ENCODE peak calls at places on chromosomes 3 and 15, in nine cellular contexts. One of them, this sample, is unnamed.

GRCh38 chr15:60396560-60396963 is 1.2 kb downstream of the ANXA2 start:
- DNase-seq in LoVo: peak
- DNase-seq in ELF-1: peak
- DNase-seq in retina: no peak
- DNase-seq in activated CD8-positive, alpha-beta memory T cell treated with anti-CD3 and anti-CD28 coated beads for 48 hours: no peak
- DNase-seq in foreskin fibroblast: no peak
- DNase-seq in cardiac muscle cell: no peak
- DNase-seq in OCI-LY7: no peak
- DNase-seq in NCI-H748 treated with DMSO at 0.1 percent for 48 hours: no peak
- DNase-seq in this sample: no peak

GRCh38 chr3:146277953-146278631 is 27.2 kb upstream of the PLSCR4 start:
- DNase-seq in LoVo: no peak
- DNase-seq in ELF-1: no peak
- DNase-seq in retina: no peak
- DNase-seq in activated CD8-positive, alpha-beta memory T cell treated with anti-CD3 and anti-CD28 coated beads for 48 hours: no peak
- DNase-seq in foreskin fibroblast: peak
- DNase-seq in cardiac muscle cell: peak
- DNase-seq in OCI-LY7: no peak
- DNase-seq in NCI-H748 treated with DMSO at 0.1 percent for 48 hours: no peak
- DNase-seq in this sample: no peak

GRCh38 chr15:74653426-74654082 is 37.9 kb downstream of the CLK3 start:
- DNase-seq in LoVo: peak
- DNase-seq in ELF-1: no peak
- DNase-seq in retina: no peak
- DNase-seq in activated CD8-positive, alpha-beta memory T cell treated with anti-CD3 and anti-CD28 coated beads for 48 hours: no peak
- DNase-seq in foreskin fibroblast: peak
- DNase-seq in cardiac muscle cell: peak
- DNase-seq in OCI-LY7: peak
- DNase-seq in NCI-H748 treated with DMSO at 0.1 percent for 48 hours: no peak
- DNase-seq in this sample: no peak

GRCh38 chr3:129445472-129445871 is 5.4 kb downstream of the IFT122 start:
- DNase-seq in LoVo: no peak
- DNase-seq in ELF-1: no peak
- DNase-seq in retina: no peak
- DNase-seq in activated CD8-positive, alpha-beta memory T cell treated with anti-CD3 and anti-CD28 coated beads for 48 hours: no peak
- DNase-seq in foreskin fibroblast: no peak
- DNase-seq in cardiac muscle cell: no peak
- DNase-seq in OCI-LY7: no peak
- DNase-seq in NCI-H748 treated with DMSO at 0.1 percent for 48 hours: no peak
- DNase-seq in this sample: no peak

GRCh38 chr15:88658070-88658965 is 19.5 kb downstream of the ISG20 start:
- DNase-seq in LoVo: no peak
- DNase-seq in ELF-1: no peak
- DNase-seq in retina: no peak
- DNase-seq in activated CD8-positive, alpha-beta memory T cell treated with anti-CD3 and anti-CD28 coated beads for 48 hours: no peak
- DNase-seq in foreskin fibroblast: no peak
- DNase-seq in cardiac muscle cell: no peak
- DNase-seq in OCI-LY7: no peak
- DNase-seq in NCI-H748 treated with DMSO at 0.1 percent for 48 hours: no peak
- DNase-seq in this sample: no peak

GRCh38 chr3:12229144-12229871 is 59.6 kb upstream of the PPARG start:
- DNase-seq in LoVo: no peak
- DNase-seq in ELF-1: peak
- DNase-seq in retina: no peak
- DNase-seq in activated CD8-positive, alpha-beta memory T cell treated with anti-CD3 and anti-CD28 coated beads for 48 hours: no peak
- DNase-seq in foreskin fibroblast: no peak
- DNase-seq in cardiac muscle cell: peak
- DNase-seq in OCI-LY7: no peak
- DNase-seq in NCI-H748 treated with DMSO at 0.1 percent for 48 hours: peak
- DNase-seq in this sample: no peak

GRCh38 chr3:118927449-118927848 is 107.2 kb downstream of the IGSF11 start:
- DNase-seq in LoVo: no peak
- DNase-seq in ELF-1: no peak
- DNase-seq in retina: no peak
- DNase-seq in activated CD8-positive, alpha-beta memory T cell treated with anti-CD3 and anti-CD28 coated beads for 48 hours: no peak
- DNase-seq in foreskin fibroblast: no peak
- DNase-seq in cardiac muscle cell: no peak
- DNase-seq in OCI-LY7: no peak
- DNase-seq in NCI-H748 treated with DMSO at 0.1 percent for 48 hours: no peak
- DNase-seq in this sample: no peak

GRCh38 chr15:69080203-69080957 is 65.9 kb downstream of the NOX5 start:
- DNase-seq in LoVo: no peak
- DNase-seq in ELF-1: peak
- DNase-seq in retina: no peak
- DNase-seq in activated CD8-positive, alpha-beta memory T cell treated with anti-CD3 and anti-CD28 coated beads for 48 hours: no peak
- DNase-seq in foreskin fibroblast: no peak
- DNase-seq in cardiac muscle cell: peak
- DNase-seq in OCI-LY7: no peak
- DNase-seq in NCI-H748 treated with DMSO at 0.1 percent for 48 hours: no peak
- DNase-seq in this sample: no peak

GRCh38 chr15:89125038-89125826 is 37.0 kb downstream of the ABHD2 start:
- DNase-seq in LoVo: no peak
- DNase-seq in ELF-1: no peak
- DNase-seq in retina: no peak
- DNase-seq in activated CD8-positive, alpha-beta memory T cell treated with anti-CD3 and anti-CD28 coated beads for 48 hours: no peak
- DNase-seq in foreskin fibroblast: no peak
- DNase-seq in cardiac muscle cell: no peak
- DNase-seq in OCI-LY7: no peak
- DNase-seq in NCI-H748 treated with DMSO at 0.1 percent for 48 hours: no peak
- DNase-seq in this sample: no peak

GRCh38 chr15:65211157-65211982 is at the start of gene CILP:
- DNase-seq in LoVo: no peak
- DNase-seq in ELF-1: peak
- DNase-seq in retina: no peak
- DNase-seq in activated CD8-positive, alpha-beta memory T cell treated with anti-CD3 and anti-CD28 coated beads for 48 hours: no peak
- DNase-seq in foreskin fibroblast: peak
- DNase-seq in cardiac muscle cell: peak
- DNase-seq in OCI-LY7: no peak
- DNase-seq in NCI-H748 treated with DMSO at 0.1 percent for 48 hours: no peak
- DNase-seq in this sample: no peak

GRCh38 chr3:126340943-126341754 is 16.1 kb downstream of the KLF15 start:
- DNase-seq in LoVo: no peak
- DNase-seq in ELF-1: no peak
- DNase-seq in retina: no peak
- DNase-seq in activated CD8-positive, alpha-beta memory T cell treated with anti-CD3 and anti-CD28 coated beads for 48 hours: no peak
- DNase-seq in foreskin fibroblast: no peak
- DNase-seq in cardiac muscle cell: no peak
- DNase-seq in OCI-LY7: no peak
- DNase-seq in NCI-H748 treated with DMSO at 0.1 percent for 48 hours: no peak
- DNase-seq in this sample: no peak

GRCh38 chr3:123749716-123750115 is 134.4 kb downstream of the MYLK start:
- DNase-seq in LoVo: no peak
- DNase-seq in ELF-1: no peak
- DNase-seq in retina: no peak
- DNase-seq in activated CD8-positive, alpha-beta memory T cell treated with anti-CD3 and anti-CD28 coated beads for 48 hours: no peak
- DNase-seq in foreskin fibroblast: peak
- DNase-seq in cardiac muscle cell: peak
- DNase-seq in OCI-LY7: no peak
- DNase-seq in NCI-H748 treated with DMSO at 0.1 percent for 48 hours: no peak
- DNase-seq in this sample: no peak

GRCh38 chr3:172595648-172596393 is 72.6 kb upstream of the TNFSF10 start:
- DNase-seq in LoVo: peak
- DNase-seq in ELF-1: peak
- DNase-seq in retina: no peak
- DNase-seq in activated CD8-positive, alpha-beta memory T cell treated with anti-CD3 and anti-CD28 coated beads for 48 hours: no peak
- DNase-seq in foreskin fibroblast: no peak
- DNase-seq in cardiac muscle cell: peak
- DNase-seq in OCI-LY7: peak
- DNase-seq in NCI-H748 treated with DMSO at 0.1 percent for 48 hours: peak
- DNase-seq in this sample: peak

GRCh38 chr15:27623560-27624305 is 475.4 kb downstream of the OCA2 start:
- DNase-seq in LoVo: no peak
- DNase-seq in ELF-1: no peak
- DNase-seq in retina: no peak
- DNase-seq in activated CD8-positive, alpha-beta memory T cell treated with anti-CD3 and anti-CD28 coated beads for 48 hours: no peak
- DNase-seq in foreskin fibroblast: no peak
- DNase-seq in cardiac muscle cell: no peak
- DNase-seq in OCI-LY7: peak
- DNase-seq in NCI-H748 treated with DMSO at 0.1 percent for 48 hours: no peak
- DNase-seq in this sample: no peak

GRCh38 chr3:13667330-13667729 is 118.4 kb downstream of the FBLN2 start:
- DNase-seq in LoVo: no peak
- DNase-seq in ELF-1: no peak
- DNase-seq in retina: no peak
- DNase-seq in activated CD8-positive, alpha-beta memory T cell treated with anti-CD3 and anti-CD28 coated beads for 48 hours: no peak
- DNase-seq in foreskin fibroblast: no peak
- DNase-seq in cardiac muscle cell: no peak
- DNase-seq in OCI-LY7: no peak
- DNase-seq in NCI-H748 treated with DMSO at 0.1 percent for 48 hours: no peak
- DNase-seq in this sample: no peak

GRCh38 chr3:71584216-71585061 is 911 bp upstream of the FOXP1 start:
- DNase-seq in LoVo: peak
- DNase-seq in ELF-1: peak
- DNase-seq in retina: peak
- DNase-seq in activated CD8-positive, alpha-beta memory T cell treated with anti-CD3 and anti-CD28 coated beads for 48 hours: peak
- DNase-seq in foreskin fibroblast: no peak
- DNase-seq in cardiac muscle cell: peak
- DNase-seq in OCI-LY7: peak
- DNase-seq in NCI-H748 treated with DMSO at 0.1 percent for 48 hours: peak
- DNase-seq in this sample: peak

GRCh38 chr3:184016820-184017671 is 638 bp downstream of the ABCC5 start:
- DNase-seq in LoVo: peak
- DNase-seq in ELF-1: peak
- DNase-seq in retina: peak
- DNase-seq in activated CD8-positive, alpha-beta memory T cell treated with anti-CD3 and anti-CD28 coated beads for 48 hours: peak
- DNase-seq in foreskin fibroblast: peak
- DNase-seq in cardiac muscle cell: peak
- DNase-seq in OCI-LY7: peak
- DNase-seq in NCI-H748 treated with DMSO at 0.1 percent for 48 hours: peak
- DNase-seq in this sample: peak

GRCh38 chr15:23860290-23860751 is 173.2 kb upstream of the NDN start:
- DNase-seq in LoVo: no peak
- DNase-seq in ELF-1: peak
- DNase-seq in retina: peak
- DNase-seq in activated CD8-positive, alpha-beta memory T cell treated with anti-CD3 and anti-CD28 coated beads for 48 hours: no peak
- DNase-seq in foreskin fibroblast: no peak
- DNase-seq in cardiac muscle cell: no peak
- DNase-seq in OCI-LY7: no peak
- DNase-seq in NCI-H748 treated with DMSO at 0.1 percent for 48 hours: no peak
- DNase-seq in this sample: no peak